ENCODE peak calls at places on chromosome 17, in seven cellular contexts. V is IMR-90, P is neuronal stem cell, T is H9, B is mesendoderm, E is trophoblast cell, R is mesenchymal stem cell. X is an unnamed sample.

GRCh38 chr17:77097772-77098171 is 43.0 kb upstream of the SEC14L1 start:
- DNase-seq in V (no peak), P (no peak), B (no peak), T (no peak), R (no peak), E (no peak), X (no peak)

GRCh38 chr17:20084621-20085282 is 75.6 kb downstream of the SPECC1 start:
- DNase-seq in P (no peak), R (no peak), T (no peak), B (no peak), E (no peak), V (no peak), X (no peak)

GRCh38 chr17:76734080-76734840 is 2.9 kb downstream of the SRSF2 start:
- DNase-seq in T (no peak), R (peak), P (no peak), V (peak), B (no peak), E (no peak), X (no peak)

GRCh38 chr17:921161-921560 is 58.4 kb downstream of the NXN start:
- DNase-seq in R (no peak), P (no peak), B (no peak), T (no peak), V (peak), E (no peak), X (no peak)

GRCh38 chr17:15232517-15232915 is 32.6 kb downstream of the PMP22 start:
- DNase-seq in T (no peak), V (no peak), B (peak), R (no peak), E (peak), P (no peak), X (no peak)

GRCh38 chr17:40319651-40320550 is 10.9 kb downstream of the RARA start:
- DNase-seq in B (no peak), T (peak), R (no peak), P (no peak), E (no peak), V (no peak), X (no peak)

GRCh38 chr17:75976175-75976848 is 2.7 kb downstream of the ACOX1 start:
- DNase-seq in T (no peak), E (peak), B (no peak), P (no peak), V (peak), R (no peak), X (no peak)

GRCh38 chr17:5585814-5586558 is 1.7 kb upstream of the NLRP1 start:
- DNase-seq in T (no peak), R (peak), B (peak), P (no peak), E (no peak), V (peak), X (no peak)

GRCh38 chr17:77535892-77536291 is 395.1 kb downstream of the SEC14L1 start:
- DNase-seq in P (no peak), B (no peak), T (no peak), E (no peak), V (no peak), R (no peak), X (no peak)

GRCh38 chr17:30369995-30370394 is 8.7 kb upstream of the CPD start:
- DNase-seq in E (no peak), R (no peak), T (no peak), V (peak), B (no peak), P (no peak), X (no peak)

GRCh38 chr17:78979780-78980623 is at the start of gene LGALS3BP:
- DNase-seq in B (peak), E (peak), R (peak), P (peak), T (peak), V (peak), X (peak)

GRCh38 chr17:28986714-28987367 is 19.0 kb downstream of the SEZ6 start:
- DNase-seq in V (no peak), T (no peak), R (no peak), P (no peak), B (no peak), E (no peak), X (no peak)

GRCh38 chr17:75706042-75706728 is 15.1 kb upstream of the ITGB4 start:
- DNase-seq in E (no peak), T (no peak), B (no peak), R (no peak), P (no peak), V (no peak), X (no peak)

GRCh38 chr17:38825762-38826247 is 684 bp upstream of the CWC25 start:
- DNase-seq in T (no peak), E (no peak), B (no peak), P (no peak), R (no peak), V (no peak), X (no peak)

GRCh38 chr17:42247734-42248133 is 28.5 kb downstream of the STAT5B start:
- DNase-seq in P (no peak), B (peak), T (no peak), R (peak), E (peak), V (peak), X (no peak)

GRCh38 chr17:31524926-31525800 is 133.7 kb downstream of the RAB11FIP4 start:
- DNase-seq in V (peak), B (peak), E (peak), R (peak), T (peak), P (peak), X (peak)

GRCh38 chr17:43368740-43369506 is 29.9 kb upstream of the ARL4D start:
- DNase-seq in E (peak), R (peak), P (peak), B (peak), V (peak), T (peak), X (peak)

GRCh38 chr17:65171753-65172152 is 34.6 kb downstream of the RGS9 start:
- DNase-seq in P (no peak), R (no peak), E (no peak), T (no peak), V (no peak), B (no peak), X (no peak)

GRCh38 chr17:33949100-33949499 is 306.0 kb upstream of the CCL2 start:
- DNase-seq in E (peak), T (peak), P (peak), R (no peak), B (peak), V (no peak), X (peak)

GRCh38 chr17:4604111-4604644 is 19.8 kb downstream of the SMTNL2 start:
- DNase-seq in P (no peak), V (peak), R (peak), B (no peak), E (peak), T (no peak), X (no peak)

GRCh38 chr17:57762375-57762916 is 17.3 kb upstream of the CCDC182 start:
- DNase-seq in P (peak), B (no peak), T (peak), E (no peak), V (no peak), R (no peak), X (no peak)

GRCh38 chr17:38322156-38322779 is 21.5 kb downstream of the GPR179 start:
- DNase-seq in E (peak), T (peak), P (peak), V (peak), R (peak), B (peak), X (peak)

GRCh38 chr17:75654176-75654575 is 12.8 kb downstream of the RECQL5 start:
- DNase-seq in E (peak), T (no peak), R (no peak), P (no peak), B (no peak), V (no peak), X (no peak)

GRCh38 chr17:63611354-63611753 is 10.7 kb downstream of the TACO1 start:
- DNase-seq in E (no peak), P (no peak), V (no peak), R (no peak), T (no peak), B (no peak), X (no peak)

GRCh38 chr17:39782980-39783379 is 45.2 kb downstream of the GRB7 start:
- DNase-seq in T (no peak), R (no peak), P (no peak), B (no peak), E (peak), V (no peak), X (no peak)

GRCh38 chr17:40059729-40060475 is 2.9 kb upstream of the THRA start:
- DNase-seq in P (no peak), E (no peak), T (no peak), R (no peak), B (no peak), V (no peak), X (no peak)

GRCh38 chr17:21194210-21194609 is 19.8 kb downstream of the TMEM11 start:
- DNase-seq in T (no peak), R (no peak), E (no peak), P (no peak), V (no peak), B (no peak), X (no peak)

GRCh38 chr17:73066148-73066884 is 26.2 kb downstream of the SLC39A11 start:
- DNase-seq in P (no peak), E (no peak), V (peak), T (no peak), B (no peak), R (peak), X (no peak)

GRCh38 chr17:36721560-36722120 is 120.3 kb downstream of the MRM1 start:
- DNase-seq in B (no peak), P (no peak), E (no peak), R (peak), V (peak), T (no peak), X (no peak)

GRCh38 chr17:37535906-37536305 is 46.2 kb downstream of the DUSP14 start:
- DNase-seq in R (no peak), V (no peak), B (no peak), P (no peak), T (no peak), E (no peak), X (no peak)

GRCh38 chr17:57834146-57834741 is 15.6 kb downstream of the MRPS23 start:
- DNase-seq in E (no peak), T (peak), P (no peak), B (peak), R (no peak), V (no peak), X (peak)

GRCh38 chr17:77741109-77741508 is 217.4 kb upstream of the TNRC6C start:
- DNase-seq in T (peak), P (no peak), V (no peak), B (peak), R (no peak), E (no peak), X (peak)

GRCh38 chr17:37683454-37683984 is 40.3 kb upstream of the DDX52 start:
- DNase-seq in P (no peak), V (no peak), T (no peak), B (no peak), E (no peak), R (no peak), X (no peak)

GRCh38 chr17:71251276-71251675 is 869.5 kb upstream of the SOX9 start:
- DNase-seq in E (no peak), V (peak), R (no peak), B (no peak), T (no peak), P (no peak), X (no peak)

GRCh38 chr17:80552523-80552922 is 7.9 kb downstream of the RPTOR start:
- DNase-seq in E (no peak), P (no peak), B (no peak), T (no peak), R (no peak), V (no peak), X (no peak)
- H2BK120ac ChIP-seq in E (no peak), P (no peak), B (no peak), T (no peak), R (no peak), V (no peak), X (no peak)

DNA sequence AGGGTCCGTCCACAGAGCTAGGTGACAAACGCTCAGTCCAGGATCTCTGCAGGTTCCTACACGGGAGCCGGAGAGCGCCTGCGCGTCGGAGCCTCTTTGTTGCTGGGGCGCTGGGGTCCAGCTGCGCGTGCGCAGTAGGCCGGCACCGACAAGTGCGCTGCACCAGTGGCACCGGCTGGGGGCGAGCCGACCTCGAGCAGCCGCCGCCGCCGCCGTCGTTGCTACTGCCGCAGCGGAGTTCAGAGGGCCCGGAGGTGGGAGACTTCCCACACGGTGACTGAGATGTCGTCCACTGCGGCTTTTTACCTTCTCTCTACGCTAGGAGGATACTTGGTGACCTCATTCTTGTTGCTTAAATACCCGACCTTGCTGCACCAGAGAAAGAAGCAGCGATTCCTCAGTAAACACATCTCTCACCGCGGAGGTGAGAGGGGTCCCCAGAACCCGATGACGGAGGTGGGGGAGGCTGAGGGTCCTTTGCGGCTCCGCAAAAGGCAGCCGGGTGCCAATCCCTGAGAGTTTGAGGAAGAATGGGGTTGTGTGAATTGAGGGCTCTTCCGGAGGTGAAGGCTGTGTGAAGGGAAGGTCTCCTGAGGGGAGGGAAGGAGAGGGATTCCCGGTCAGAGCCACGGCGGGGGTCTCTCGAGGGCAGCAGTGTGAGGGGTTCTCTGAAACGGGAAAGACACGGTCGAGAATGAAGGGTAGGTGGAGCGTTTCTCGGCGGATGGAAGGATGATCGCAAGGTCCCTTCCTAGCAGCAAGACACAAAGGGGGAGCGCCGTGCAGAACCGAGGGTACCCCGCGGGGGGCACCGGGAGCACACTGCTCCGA is at the start of gene GDPD1:
- DNase-seq in V (peak), T (peak), P (peak), R (peak), B (peak), E (peak), X (peak)
- H2BK120ac ChIP-seq in V (peak), T (no peak), P (no peak), R (no peak), B (peak), E (peak), X (no peak)

DNA sequence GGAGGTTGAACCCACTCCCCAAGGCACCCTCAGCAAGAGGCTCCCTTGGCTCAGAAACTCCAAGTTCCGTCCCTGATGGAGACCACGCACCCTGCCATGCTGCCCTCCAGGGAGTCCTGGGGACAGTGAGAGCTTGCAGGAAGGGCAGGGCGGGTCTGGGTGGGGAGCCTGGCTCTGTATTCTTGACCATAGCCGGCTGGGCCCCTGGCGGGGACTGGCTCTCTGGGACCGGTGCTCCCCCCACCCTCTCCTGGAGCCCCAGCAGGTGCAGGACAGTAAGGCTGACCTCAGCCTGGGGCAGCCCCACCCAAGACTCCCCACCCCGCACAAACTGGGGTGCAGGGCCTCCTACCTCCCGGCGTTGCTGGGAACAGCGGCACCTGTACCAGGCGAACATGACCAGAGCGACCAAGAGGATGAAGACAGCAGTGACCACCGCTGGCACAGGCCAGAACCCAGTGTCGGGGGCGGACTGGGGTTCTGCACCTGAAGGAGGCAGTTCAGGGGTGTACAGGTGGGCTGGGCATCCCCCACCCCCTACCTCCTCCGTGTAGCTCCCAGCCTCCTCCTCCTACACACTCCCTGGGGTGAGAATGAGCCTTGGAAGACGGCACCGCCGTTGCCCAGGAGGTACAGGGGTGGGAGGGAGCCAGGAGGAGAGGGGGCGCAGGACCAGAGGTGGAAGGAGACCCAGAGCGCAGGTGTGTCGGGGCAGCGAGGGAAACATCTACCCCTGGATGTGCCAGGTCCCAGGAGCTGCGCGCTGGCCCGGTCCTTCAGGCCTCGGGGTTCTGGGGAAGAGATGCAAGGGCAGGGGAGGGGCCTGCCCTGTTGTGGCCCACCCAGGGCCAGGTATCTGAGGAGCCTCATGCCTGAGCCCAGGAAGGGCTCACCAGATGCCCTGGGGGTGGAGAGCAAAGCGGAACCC is 5.4 kb upstream of the CD7 start:
- DNase-seq in E (no peak), V (no peak), T (no peak), R (no peak), B (no peak), P (no peak), X (no peak)
- H2BK120ac ChIP-seq in E (no peak), V (no peak), T (no peak), R (no peak), B (no peak), P (no peak), X (no peak)

GRCh38 chr17:80208050-80208449 is 12.1 kb downstream of the SGSH start:
- DNase-seq in E (no peak), P (no peak), V (no peak), B (no peak), R (no peak), T (no peak), X (no peak)
- H2BK120ac ChIP-seq in E (no peak), P (no peak), V (no peak), B (no peak), R (no peak), T (no peak), X (no peak)

DNA sequence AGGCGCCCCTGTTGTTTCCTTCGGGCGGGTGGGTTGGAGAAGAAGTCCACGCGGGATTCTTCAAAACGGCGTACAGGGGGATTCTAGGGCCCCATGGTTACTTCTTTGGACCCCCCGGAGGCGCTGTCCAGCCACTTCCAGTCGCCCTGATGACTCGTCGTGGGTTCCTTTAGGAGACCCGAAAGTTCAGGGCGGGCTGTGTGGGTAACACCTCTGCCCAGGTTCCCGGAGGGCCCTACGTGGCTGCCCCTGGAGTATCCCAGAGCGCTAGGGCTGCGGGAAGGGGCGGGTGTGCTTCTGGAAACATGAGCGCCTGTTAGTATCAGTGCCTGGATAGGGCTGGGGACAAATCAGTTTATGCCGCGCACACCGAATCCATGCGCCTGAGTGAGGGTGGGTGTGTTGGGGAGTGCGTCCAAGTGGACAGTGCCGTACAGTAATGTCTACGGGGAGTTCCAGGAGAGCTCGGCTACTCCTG is 602 bp upstream of the HIC1 start:
- DNase-seq in P (no peak), T (peak), R (peak), B (peak), V (peak), E (peak), X (no peak)
- H2BK120ac ChIP-seq in P (no peak), T (no peak), R (peak), B (no peak), V (no peak), E (no peak), X (no peak)

GRCh38 chr17:44738214-44738906 is 20.4 kb upstream of the ADAM11 start:
- DNase-seq in R (peak), V (peak), E (no peak), B (no peak), T (no peak), P (no peak), X (no peak)

GRCh38 chr17:44733753-44734152 is 25.0 kb upstream of the ADAM11 start:
- DNase-seq in T (peak), R (no peak), B (peak), V (no peak), E (peak), P (no peak), X (peak)

GRCh38 chr17:44736551-44737240 is 22.1 kb upstream of the ADAM11 start:
- DNase-seq in V (no peak), B (no peak), R (no peak), P (no peak), T (no peak), E (no peak), X (no peak)

DNA sequence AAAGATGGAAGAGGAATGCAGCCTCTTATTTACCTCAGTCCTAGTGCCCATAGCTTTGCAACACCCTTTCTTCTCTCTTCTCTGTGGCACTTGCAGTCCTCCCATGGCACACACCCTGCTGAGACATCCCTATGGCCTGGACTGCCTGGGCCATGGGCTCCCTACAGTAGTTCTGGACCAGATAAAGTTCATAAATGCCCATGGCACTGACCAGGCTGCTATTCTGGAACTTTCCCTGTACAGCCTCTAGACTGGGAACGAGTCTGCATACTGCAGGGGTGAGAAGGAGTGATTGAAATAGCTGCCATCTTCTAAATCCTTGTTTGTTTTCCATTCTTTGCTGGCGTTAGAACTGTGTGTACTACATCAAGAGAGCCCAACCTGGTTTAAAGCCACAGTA is 24.5 kb upstream of the ADAM11 start:
- DNase-seq in T (no peak), P (no peak), B (no peak), E (no peak), V (no peak), R (no peak), X (no peak)
- H2BK120ac ChIP-seq in T (no peak), P (no peak), B (no peak), E (no peak), V (no peak), R (no peak), X (no peak)

DNA sequence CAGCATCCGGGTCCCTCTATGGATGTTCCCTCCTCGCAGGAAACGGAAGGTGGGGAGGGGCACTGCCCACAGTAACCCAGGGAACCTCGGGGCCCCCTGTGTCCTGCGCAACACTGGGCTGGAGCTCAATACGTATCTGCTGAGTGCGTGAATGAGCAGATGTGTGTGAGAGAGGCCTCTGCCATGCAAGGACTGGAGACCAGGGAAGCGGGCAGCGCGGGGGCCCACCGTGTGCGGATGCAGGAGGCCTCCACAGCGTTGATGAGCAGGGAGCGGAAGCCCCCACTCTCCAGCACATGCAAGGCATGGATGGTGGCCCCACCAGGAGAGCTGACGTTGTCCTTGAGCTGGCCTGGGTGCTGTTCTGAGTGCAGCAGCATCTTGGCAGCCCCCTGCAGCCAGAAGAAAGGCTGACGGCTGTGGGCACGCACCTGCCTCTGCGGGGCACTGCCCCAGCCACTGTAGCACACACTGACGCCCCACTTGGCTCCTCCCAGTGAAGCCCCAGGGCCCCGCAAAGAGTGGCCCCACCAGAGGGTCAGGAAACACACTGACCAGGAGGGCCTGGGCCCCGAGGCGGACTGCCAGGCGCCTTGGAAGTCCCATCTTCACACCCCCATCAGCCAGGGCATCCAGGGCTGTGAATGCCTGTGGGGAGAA is 2.9 kb downstream of the PYCR1 start:
- DNase-seq in E (no peak), V (no peak), B (no peak), R (no peak), P (no peak), T (no peak), X (no peak)
- H2BK120ac ChIP-seq in E (no peak), V (no peak), B (no peak), R (no peak), P (no peak), T (no peak), X (no peak)